ENCODE peak calls at places on chromosomes 11 and 22, in six cellular contexts. E, R, V, X, C and K are unnamed samples.

GRCh38 chr22:20463324-20464095 is 25.9 kb upstream of the SCARF2 start:
- DNase-seq in E (peak), R (no peak), V (no peak), X (no peak), C (no peak), K (peak)

GRCh38 chr11:43367382-43368178 is 8.9 kb downstream of the TTC17 start:
- DNase-seq in E (no peak), R (no peak), V (no peak), X (no peak), C (peak), K (no peak)

GRCh38 chr11:80261776-80262175 is 820.9 kb upstream of the TENM4 start:
- DNase-seq in E (no peak), R (no peak), V (no peak), X (no peak), C (no peak), K (no peak)

GRCh38 chr11:57434640-57435546 is 8.0 kb upstream of the SLC43A3 start:
- DNase-seq in E (no peak), R (no peak), V (peak), X (no peak), C (peak), K (no peak)

GRCh38 chr11:569273-569885 is 6.9 kb upstream of the PHRF1 start:
- DNase-seq in E (no peak), R (peak), V (no peak), X (no peak), C (no peak), K (no peak)

GRCh38 chr11:125102025-125102424 is 9.4 kb downstream of the TMEM218 start:
- DNase-seq in E (no peak), R (no peak), V (no peak), X (no peak), C (no peak), K (no peak)

GRCh38 chr11:103700605-103701004 is 335.8 kb upstream of the DDI1 start:
- DNase-seq in E (no peak), R (no peak), V (peak), X (no peak), C (peak), K (no peak)

GRCh38 chr22:26391623-26392022 is 37.4 kb upstream of the ASPHD2 start:
- DNase-seq in E (no peak), R (no peak), V (no peak), X (no peak), C (no peak), K (no peak)

GRCh38 chr11:125881291-125881690 is 6.2 kb upstream of the HYLS1 start:
- DNase-seq in E (no peak), R (no peak), V (no peak), X (no peak), C (peak), K (no peak)

GRCh38 chr11:82720267-82720666 is 13.4 kb downstream of the FAM181B start:
- DNase-seq in E (no peak), R (no peak), V (no peak), X (no peak), C (peak), K (no peak)

DNA sequence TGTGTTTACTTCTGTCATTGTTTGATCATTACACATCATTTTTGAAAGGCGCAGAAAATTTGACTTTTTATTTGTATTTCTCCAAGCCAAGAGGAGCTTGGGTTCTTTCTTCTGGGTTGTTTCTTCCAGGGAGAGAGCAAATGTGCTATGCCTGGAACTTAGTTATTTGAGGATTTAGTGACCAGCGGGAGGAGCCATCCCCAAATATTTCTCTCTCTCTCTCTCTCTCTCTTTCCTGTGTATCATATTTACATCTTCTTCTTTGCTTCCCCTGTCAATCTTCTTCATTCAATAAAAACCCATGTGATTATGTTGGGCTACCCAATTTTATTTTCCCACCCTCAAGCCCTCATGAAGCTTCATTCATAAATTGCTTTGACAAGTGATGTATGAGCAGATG is 534.5 kb downstream of the LRRC4C start:
- DNase-seq in E (no peak), R (no peak), V (no peak), X (no peak), C (no peak), K (no peak)
- TF ChIP-seq CTCF in E (no peak), R (no peak), V (no peak), X (no peak), C (peak), K (no peak)

DNA sequence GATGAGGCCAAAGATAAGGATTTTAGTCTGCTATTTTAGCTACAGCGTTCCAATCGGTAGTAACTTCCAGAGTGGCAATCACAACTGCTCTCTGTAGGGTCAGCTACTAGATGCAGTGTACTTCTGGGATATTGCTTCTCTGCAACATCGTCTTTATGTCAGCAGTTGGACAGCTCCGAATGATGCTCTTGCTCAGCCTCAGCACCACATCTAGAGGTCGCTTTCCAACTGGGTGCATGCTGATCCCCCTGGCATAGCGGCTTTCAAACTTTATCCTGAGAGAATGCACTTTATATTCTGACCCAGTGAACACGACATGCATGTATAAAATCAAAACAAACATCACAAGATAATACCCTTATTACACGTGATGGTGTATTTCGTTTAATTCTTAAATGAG is 219.6 kb downstream of the C11orf87 start:
- DNase-seq in E (no peak), R (no peak), V (no peak), X (no peak), C (peak), K (no peak)
- TF ChIP-seq CTCF in E (peak), R (no peak), V (no peak), X (no peak), C (peak), K (no peak)

GRCh38 chr11:6604081-6604626 is 580 bp downstream of the ILK start:
- DNase-seq in E (peak), R (peak), V (no peak), X (peak), C (peak), K (peak)
- TF ChIP-seq CTCF in E (peak), R (no peak), V (peak), X (peak), C (peak), K (no peak)

GRCh38 chr11:73473252-73473651 is 97.1 kb downstream of the RELT start:
- DNase-seq in E (no peak), R (no peak), V (no peak), X (no peak), C (no peak), K (no peak)
- TF ChIP-seq CTCF in E (no peak), R (no peak), V (no peak), X (no peak), C (no peak), K (no peak)

GRCh38 chr11:31521497-31522150 is 12.1 kb downstream of the ELP4 start:
- DNase-seq in E (no peak), R (no peak), V (no peak), X (no peak), C (no peak), K (no peak)
- TF ChIP-seq CTCF in E (no peak), R (no peak), V (no peak), X (no peak), C (no peak), K (no peak)

GRCh38 chr11:131546218-131546895 is 175.9 kb downstream of the NTM start:
- DNase-seq in E (no peak), R (no peak), V (no peak), X (no peak), C (no peak), K (no peak)

GRCh38 chr11:131549099-131549498 is 178.7 kb downstream of the NTM start:
- DNase-seq in E (no peak), R (no peak), V (no peak), X (no peak), C (no peak), K (no peak)

GRCh38 chr11:131544591-131544990 is 174.2 kb downstream of the NTM start:
- DNase-seq in E (no peak), R (no peak), V (no peak), X (no peak), C (no peak), K (no peak)
- TF ChIP-seq CTCF in E (no peak), R (no peak), V (no peak), X (no peak), C (no peak), K (no peak)

DNA sequence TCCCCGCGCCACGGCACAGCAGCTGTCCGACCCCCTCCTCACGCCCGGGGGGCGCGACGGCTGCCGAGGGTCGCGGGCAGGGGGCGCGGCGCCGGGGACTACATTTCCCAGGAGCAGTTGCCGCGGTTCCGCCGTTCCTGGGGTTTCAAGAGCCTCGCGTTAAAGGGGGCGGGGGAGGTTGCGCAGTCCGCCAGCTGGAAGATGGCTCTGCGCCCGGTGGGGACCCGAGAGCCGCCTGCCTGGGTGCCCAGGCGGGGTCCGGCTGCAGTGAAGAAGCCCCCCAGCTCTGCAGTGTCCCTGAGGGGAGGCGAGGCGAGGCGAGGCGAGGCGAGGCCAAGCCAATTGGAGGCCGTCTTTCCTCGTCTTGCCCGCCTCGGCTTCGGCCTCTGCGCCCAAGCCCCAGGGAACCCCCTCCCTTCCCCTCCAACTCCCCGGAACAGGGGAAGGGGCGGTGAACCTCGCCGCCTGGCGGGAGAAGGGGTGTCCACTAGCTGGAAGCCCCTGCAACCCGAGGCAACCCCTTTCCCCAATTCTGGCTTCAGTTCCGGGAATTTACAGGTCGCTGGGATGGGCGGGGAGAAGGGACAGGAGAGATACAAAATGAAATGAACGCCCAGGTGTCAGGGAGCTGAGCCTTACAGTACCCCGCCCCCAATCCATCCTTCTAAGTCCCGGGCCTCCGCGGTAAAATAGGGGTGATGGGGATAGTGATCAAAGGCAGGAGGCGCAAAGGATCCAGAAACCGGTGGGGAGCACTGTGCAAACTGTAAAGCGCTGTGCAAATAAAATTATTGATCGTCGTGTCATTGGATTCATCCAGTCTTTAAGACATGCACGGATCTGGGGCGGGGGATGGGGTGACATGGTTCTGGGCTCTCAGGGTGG is 5.2 kb upstream of the GCAT start:
- DNase-seq in E (no peak), R (peak), V (no peak), X (no peak), C (no peak), K (no peak)
- TF ChIP-seq CTCF in E (no peak), R (no peak), V (no peak), X (no peak), C (no peak), K (no peak)

DNA sequence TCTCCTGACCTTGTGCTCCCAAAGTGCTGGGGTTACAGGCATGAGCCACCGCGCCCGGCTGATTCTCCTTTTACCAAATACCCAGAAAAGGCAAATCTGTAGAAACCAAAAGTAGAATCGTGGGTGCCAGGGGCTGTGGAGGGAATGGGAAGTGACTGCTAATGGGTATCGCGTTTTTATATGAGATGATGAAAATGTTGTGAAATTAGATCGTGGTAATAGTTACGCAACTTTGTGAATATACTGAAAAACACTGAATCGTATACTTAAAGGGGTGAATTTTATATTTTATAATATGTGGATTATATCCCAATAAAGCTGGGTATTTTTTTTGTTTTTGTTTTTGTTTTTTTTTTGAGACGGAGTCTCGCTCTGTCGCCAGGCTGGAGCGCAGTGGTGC is 48.2 kb upstream of the CREB3L1 start:
- DNase-seq in E (no peak), R (no peak), V (no peak), X (no peak), C (no peak), K (no peak)
- TF ChIP-seq CTCF in E (no peak), R (no peak), V (no peak), X (no peak), C (no peak), K (no peak)

DNA sequence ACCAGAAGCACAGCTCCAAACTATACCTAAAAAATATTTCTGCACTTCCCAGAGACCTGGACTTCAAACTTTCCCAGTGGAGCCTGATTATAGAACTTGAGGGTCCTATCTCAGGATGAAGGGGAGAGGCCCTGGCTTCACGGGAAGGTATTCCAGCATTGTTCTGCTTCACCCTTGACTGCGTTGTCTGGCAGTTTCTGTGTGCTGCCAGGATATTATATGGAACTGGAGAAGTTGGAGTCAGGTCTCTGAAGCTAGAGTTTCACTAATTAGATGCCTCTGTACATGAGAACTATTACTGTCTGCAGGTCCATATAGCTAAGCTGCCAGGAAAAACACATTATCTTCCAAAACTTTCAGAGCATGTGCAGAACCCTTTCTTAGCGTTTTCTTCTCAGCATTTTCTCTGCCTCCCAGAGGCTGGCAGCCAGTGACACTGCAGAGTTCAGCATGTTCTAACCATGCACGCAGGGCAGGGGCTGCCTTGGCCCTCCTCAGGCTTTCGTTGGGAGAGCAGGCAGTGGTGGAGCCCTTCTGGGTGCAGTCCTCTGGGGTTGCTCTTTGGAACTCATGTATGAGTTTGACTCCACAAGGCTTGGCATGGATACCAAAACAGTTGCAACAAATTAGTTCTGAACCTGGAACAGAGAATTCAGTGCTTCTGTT is 99.3 kb downstream of the CWC15 start:
- DNase-seq in E (no peak), R (no peak), V (no peak), X (no peak), C (no peak), K (no peak)
- TF ChIP-seq CTCF in E (no peak), R (no peak), V (no peak), X (no peak), C (no peak), K (no peak)